ENCODE peak calls at places on chromosomes 7 and 10, in six cellular contexts. One of them, this sample, is unnamed. For H3K4me1, the result is how much of the 10 kb centered on the place peaks cover.

GRCh38 chr7:65840446-65840845 is 32.4 kb upstream of the VKORC1L1 start:
- DNase-seq in SJSA1: no peak
- DNase-seq in Karpas-422: peak
- DNase-seq in left lung: peak
- DNase-seq in lung: no peak
- DNase-seq in A549: no peak
- DNase-seq in this sample: no peak

GRCh38 chr10:69863580-69863979 is 61.9 kb downstream of the COL13A1 start:
- DNase-seq in A549: no peak
- DNase-seq in left lung: no peak
- DNase-seq in lung: no peak
- DNase-seq in Karpas-422: no peak
- DNase-seq in SJSA1: peak
- DNase-seq in this sample: no peak

GRCh38 chr7:8147004-8147403 is 115.0 kb downstream of the ICA1 start:
- DNase-seq in A549: no peak
- DNase-seq in Karpas-422: no peak
- DNase-seq in left lung: no peak
- DNase-seq in SJSA1: no peak
- DNase-seq in lung: no peak
- DNase-seq in this sample: no peak

GRCh38 chr7:79453558-79454324 is at the start of gene MAGI2:
- DNase-seq in Karpas-422: no peak
- DNase-seq in left lung: peak
- DNase-seq in A549: no peak
- DNase-seq in SJSA1: peak
- DNase-seq in lung: peak
- DNase-seq in this sample: peak

GRCh38 chr7:74030861-74031260 is 2.9 kb downstream of the ELN start:
- DNase-seq in Karpas-422: no peak
- DNase-seq in SJSA1: no peak
- DNase-seq in lung: no peak
- DNase-seq in left lung: no peak
- DNase-seq in A549: no peak
- DNase-seq in this sample: no peak

GRCh38 chr7:90816511-90817142 is 220.5 kb downstream of the CDK14 start:
- DNase-seq in left lung: no peak
- DNase-seq in lung: no peak
- DNase-seq in Karpas-422: peak
- DNase-seq in A549: no peak
- DNase-seq in SJSA1: peak
- DNase-seq in this sample: no peak

GRCh38 chr10:2955064-2955463 is 112.3 kb upstream of the PFKP start:
- DNase-seq in lung: no peak
- DNase-seq in left lung: no peak
- DNase-seq in Karpas-422: no peak
- DNase-seq in SJSA1: no peak
- DNase-seq in A549: no peak
- DNase-seq in this sample: no peak

GRCh38 chr7:19107392-19108147 is 9.9 kb downstream of the TWIST1 start:
- DNase-seq in left lung: no peak
- DNase-seq in SJSA1: peak
- DNase-seq in Karpas-422: no peak
- DNase-seq in A549: no peak
- DNase-seq in lung: no peak
- DNase-seq in this sample: no peak

GRCh38 chr10:97043563-97043855 is 142.2 kb downstream of the SLIT1 start:
- DNase-seq in left lung: no peak
- DNase-seq in SJSA1: no peak
- DNase-seq in Karpas-422: no peak
- DNase-seq in A549: no peak
- DNase-seq in lung: no peak
- DNase-seq in this sample: no peak

GRCh38 chr10:131889755-131890154 is 11.1 kb upstream of the PPP2R2D start:
- DNase-seq in left lung: no peak
- DNase-seq in lung: no peak
- DNase-seq in SJSA1: no peak
- DNase-seq in A549: no peak
- DNase-seq in Karpas-422: no peak
- DNase-seq in this sample: no peak
- H3K27ac ChIP-seq in left lung: no peak
- H3K27ac ChIP-seq in lung: no peak
- H3K27ac ChIP-seq in SJSA1: no peak
- H3K27ac ChIP-seq in A549: no peak
- H3K27ac ChIP-seq in Karpas-422: no peak
- H3K27ac ChIP-seq in this sample: no peak

DNA sequence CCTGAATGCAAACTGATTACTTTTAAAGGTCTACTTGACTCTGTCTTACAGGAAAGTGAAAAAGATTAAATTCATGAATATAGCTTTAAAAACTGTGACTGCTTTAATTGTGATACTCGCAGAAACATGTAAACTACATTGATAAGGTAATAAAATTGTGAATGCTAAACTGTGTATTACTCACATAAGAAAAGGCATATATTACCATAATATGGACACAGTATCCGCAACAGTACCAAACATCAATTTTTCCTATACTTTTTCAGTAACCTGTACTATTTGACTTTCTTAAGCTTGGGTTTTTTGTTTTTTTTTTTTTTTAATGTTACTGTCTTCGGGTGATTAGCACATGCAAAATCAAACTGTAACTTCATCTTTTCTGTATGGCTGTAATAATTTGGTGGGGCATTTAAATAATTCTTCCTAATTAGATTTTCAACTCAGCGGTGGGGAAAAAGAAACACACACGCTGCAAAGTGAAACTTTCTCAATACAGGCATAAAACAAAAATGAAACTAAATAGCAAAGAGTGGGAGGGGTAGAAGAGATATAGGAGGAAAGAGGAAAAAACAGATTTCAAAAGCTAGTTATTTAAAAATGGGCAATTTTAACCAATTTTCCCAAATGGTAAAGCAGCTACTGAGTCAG is 23.2 kb downstream of the NT5C3A start:
- DNase-seq in A549: no peak
- DNase-seq in left lung: no peak
- DNase-seq in SJSA1: peak
- DNase-seq in Karpas-422: peak
- DNase-seq in lung: no peak
- DNase-seq in this sample: peak
- H3K4me3 ChIP-seq in A549: peak
- H3K4me3 ChIP-seq in left lung: peak
- H3K4me3 ChIP-seq in SJSA1: peak
- H3K4me3 ChIP-seq in Karpas-422: peak
- H3K4me3 ChIP-seq in lung: no peak
- H3K4me3 ChIP-seq in this sample: peak

GRCh38 chr7:150973571-150974451 is 4.3 kb downstream of the KCNH2 start:
- DNase-seq in Karpas-422: no peak
- DNase-seq in lung: no peak
- DNase-seq in A549: no peak
- DNase-seq in left lung: no peak
- DNase-seq in SJSA1: no peak
- DNase-seq in this sample: no peak
- H3K4me1 ChIP-seq in Karpas-422: under half
- H3K4me1 ChIP-seq in lung: under half
- H3K4me1 ChIP-seq in A549: under half
- H3K4me1 ChIP-seq in left lung: under half
- H3K4me1 ChIP-seq in SJSA1: under half
- H3K4me1 ChIP-seq in this sample: under half

GRCh38 chr10:18980084-18980629 is 68.4 kb upstream of the MALRD1 start:
- DNase-seq in A549: no peak
- DNase-seq in lung: no peak
- DNase-seq in Karpas-422: no peak
- DNase-seq in left lung: no peak
- DNase-seq in SJSA1: no peak
- DNase-seq in this sample: no peak
- H3K27ac ChIP-seq in A549: no peak
- H3K27ac ChIP-seq in lung: no peak
- H3K27ac ChIP-seq in Karpas-422: no peak
- H3K27ac ChIP-seq in left lung: no peak
- H3K27ac ChIP-seq in SJSA1: no peak
- H3K27ac ChIP-seq in this sample: no peak

GRCh38 chr10:116850058-116850611 is 836 bp downstream of the ENO4 start:
- DNase-seq in SJSA1: no peak
- DNase-seq in left lung: no peak
- DNase-seq in lung: no peak
- DNase-seq in Karpas-422: no peak
- DNase-seq in A549: no peak
- DNase-seq in this sample: no peak

GRCh38 chr10:116845823-116846222 is 3.5 kb upstream of the ENO4 start:
- DNase-seq in A549: no peak
- DNase-seq in lung: no peak
- DNase-seq in Karpas-422: no peak
- DNase-seq in SJSA1: no peak
- DNase-seq in left lung: no peak
- DNase-seq in this sample: no peak

GRCh38 chr10:116849271-116850057 is at the start of gene ENO4:
- DNase-seq in SJSA1: peak
- DNase-seq in Karpas-422: no peak
- DNase-seq in left lung: peak
- DNase-seq in lung: peak
- DNase-seq in A549: peak
- DNase-seq in this sample: no peak

GRCh38 chr10:116848912-116849270 is 408 bp upstream of the ENO4 start:
- DNase-seq in lung: no peak
- DNase-seq in A549: no peak
- DNase-seq in SJSA1: no peak
- DNase-seq in left lung: no peak
- DNase-seq in Karpas-422: no peak
- DNase-seq in this sample: no peak

DNA sequence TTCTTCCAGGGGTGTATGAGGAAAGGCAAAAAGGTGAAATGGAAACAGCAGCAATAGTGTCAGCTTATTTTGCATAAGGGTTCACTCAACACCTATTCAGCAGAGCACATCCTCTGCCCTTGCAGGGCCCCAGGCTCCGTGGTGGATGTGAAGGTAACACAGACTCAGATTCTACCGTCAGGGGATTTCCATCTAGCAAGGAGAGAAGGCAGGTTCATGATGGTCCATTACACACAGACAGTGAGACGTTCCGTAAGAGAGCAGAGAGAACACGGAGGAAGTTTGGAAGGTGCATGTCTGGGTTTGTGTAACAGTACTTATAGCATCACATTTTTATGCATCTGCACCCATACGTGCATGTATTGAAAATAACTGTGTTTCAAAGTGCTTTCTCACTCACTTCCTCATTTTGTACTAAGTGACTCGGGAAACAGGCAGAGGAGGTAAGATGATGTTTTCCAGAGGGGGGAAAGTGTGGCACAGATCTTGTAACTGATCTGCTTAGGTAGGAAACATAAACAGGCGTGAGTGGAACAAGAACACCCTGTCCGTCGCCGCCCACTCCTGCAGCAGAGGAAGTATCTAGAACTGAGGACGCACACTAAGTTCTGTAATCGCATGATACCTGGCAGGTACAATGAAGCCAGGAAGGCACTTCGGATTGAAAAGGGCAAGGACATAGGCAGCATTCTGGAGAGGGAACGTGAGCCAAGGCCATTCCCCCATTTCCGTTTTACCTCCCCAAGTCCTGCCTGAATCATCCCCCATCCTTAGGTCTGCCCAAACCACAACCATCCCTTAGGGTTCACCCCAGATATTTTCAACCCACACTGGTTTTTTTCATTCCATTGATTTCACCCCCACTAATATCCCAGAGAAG is 1.0 kb upstream of the ENO4 start:
- DNase-seq in left lung: no peak
- DNase-seq in lung: no peak
- DNase-seq in Karpas-422: peak
- DNase-seq in A549: no peak
- DNase-seq in SJSA1: no peak
- DNase-seq in this sample: no peak
- H3K4me3 ChIP-seq in left lung: peak
- H3K4me3 ChIP-seq in lung: peak
- H3K4me3 ChIP-seq in Karpas-422: peak
- H3K4me3 ChIP-seq in A549: peak
- H3K4me3 ChIP-seq in SJSA1: no peak
- H3K4me3 ChIP-seq in this sample: no peak

GRCh38 chr7:28435732-28436378 is 23.5 kb downstream of the CREB5 start:
- DNase-seq in SJSA1: no peak
- DNase-seq in A549: no peak
- DNase-seq in Karpas-422: no peak
- DNase-seq in lung: no peak
- DNase-seq in left lung: no peak
- DNase-seq in this sample: no peak
- H3K4me1 ChIP-seq in SJSA1: under half
- H3K4me1 ChIP-seq in A549: under half
- H3K4me1 ChIP-seq in Karpas-422: under half
- H3K4me1 ChIP-seq in lung: under half
- H3K4me1 ChIP-seq in left lung: under half
- H3K4me1 ChIP-seq in this sample: under half

GRCh38 chr10:102131286-102132170 is 1.3 kb upstream of the PPRC1 start:
- DNase-seq in Karpas-422: no peak
- DNase-seq in SJSA1: peak
- DNase-seq in A549: no peak
- DNase-seq in lung: no peak
- DNase-seq in left lung: no peak
- DNase-seq in this sample: no peak
- H3K27ac ChIP-seq in Karpas-422: peak
- H3K27ac ChIP-seq in SJSA1: no peak
- H3K27ac ChIP-seq in A549: peak
- H3K27ac ChIP-seq in lung: no peak
- H3K27ac ChIP-seq in left lung: peak
- H3K27ac ChIP-seq in this sample: no peak

GRCh38 chr7:157089100-157089510 is 49.6 kb upstream of the UBE3C start:
- DNase-seq in Karpas-422: no peak
- DNase-seq in A549: no peak
- DNase-seq in SJSA1: no peak
- DNase-seq in lung: no peak
- DNase-seq in left lung: no peak
- DNase-seq in this sample: no peak

GRCh38 chr7:157087646-157088045 is 51.1 kb upstream of the UBE3C start:
- DNase-seq in SJSA1: no peak
- DNase-seq in A549: no peak
- DNase-seq in lung: no peak
- DNase-seq in left lung: no peak
- DNase-seq in Karpas-422: no peak
- DNase-seq in this sample: no peak

GRCh38 chr7:157088136-157088535 is 50.6 kb upstream of the UBE3C start:
- DNase-seq in lung: no peak
- DNase-seq in Karpas-422: no peak
- DNase-seq in SJSA1: no peak
- DNase-seq in A549: no peak
- DNase-seq in left lung: no peak
- DNase-seq in this sample: no peak

GRCh38 chr7:157086508-157087187 is 52.1 kb upstream of the UBE3C start:
- DNase-seq in A549: no peak
- DNase-seq in Karpas-422: no peak
- DNase-seq in SJSA1: no peak
- DNase-seq in lung: no peak
- DNase-seq in left lung: no peak
- DNase-seq in this sample: no peak

GRCh38 chr7:157090485-157091165 is 48.1 kb upstream of the UBE3C start:
- DNase-seq in SJSA1: no peak
- DNase-seq in left lung: no peak
- DNase-seq in lung: no peak
- DNase-seq in A549: no peak
- DNase-seq in Karpas-422: no peak
- DNase-seq in this sample: no peak
- H3K4me3 ChIP-seq in SJSA1: no peak
- H3K4me3 ChIP-seq in left lung: no peak
- H3K4me3 ChIP-seq in lung: no peak
- H3K4me3 ChIP-seq in A549: no peak
- H3K4me3 ChIP-seq in Karpas-422: no peak
- H3K4me3 ChIP-seq in this sample: no peak